ENCODE peak calls at places on chromosomes 6 and 20, in five cellular contexts. U is mesenteric fat pad, M is AG08395, K is omental fat pad, C is Kasumi-1. N is an unnamed sample.
A peak's percentile ranks its signal among the peaks of the same experiment; 100 is the strongest.

GRCh38 chr6:154511735-154512097 is 1.2 kb upstream of the CNKSR3 start:
- DNase-seq in U (no peak), M (no peak), K (no peak), C (no peak), N (peak; percentile 33)

GRCh38 chr20:62589150-62589498 is 53.2 kb upstream of the SLCO4A1 start:
- DNase-seq in U (no peak), M (no peak), K (no peak), C (no peak), N (no peak)

GRCh38 chr6:33787954-33788693 is 806 bp downstream of the LEMD2 start:
- DNase-seq in U (peak; percentile 93), M (peak; percentile 78), K (peak; percentile 38), C (peak; percentile 77), N (peak; percentile 86)

GRCh38 chr6:158620963-158621693 is 23.4 kb downstream of the DYNLT1 start:
- DNase-seq in U (peak; percentile 71), M (no peak), K (no peak), C (no peak), N (no peak)

GRCh38 chr6:116217069-116217468 is 36.8 kb downstream of the TSPYL4 start:
- DNase-seq in U (no peak), M (peak; percentile 35), K (no peak), C (peak; percentile 65), N (peak; percentile 68)

GRCh38 chr6:31345026-31345730 is 11.8 kb downstream of the HLA-B start:
- DNase-seq in U (no peak), M (no peak), K (no peak), C (no peak), N (no peak)

GRCh38 chr6:12813321-12813720 is 96.8 kb downstream of the PHACTR1 start:
- DNase-seq in U (no peak), M (peak; percentile 80), K (no peak), C (no peak), N (peak; percentile 80)

GRCh38 chr20:889110-889509 is 27.0 kb downstream of the ANGPT4 start:
- DNase-seq in U (no peak), M (no peak), K (no peak), C (no peak), N (no peak)

GRCh38 chr20:58618694-58619540 is 32.2 kb upstream of the STX16 start:
- DNase-seq in U (no peak), M (peak; percentile 89), K (no peak), C (no peak), N (no peak)

GRCh38 chr6:110188791-110189190 is 8.6 kb downstream of the CDC40 start:
- DNase-seq in U (no peak), M (peak; percentile 9), K (no peak), C (no peak), N (peak; percentile 26)

GRCh38 chr6:156827382-156827781 is 50.2 kb downstream of the ARID1B start:
- DNase-seq in U (no peak), M (peak; percentile 35), K (no peak), C (no peak), N (peak; percentile 8)